ENCODE peak calls at places on chromosomes 4 and X, in four cellular contexts. K is head of caudate nucleus, P is HepG2, U is HFF-Myc. W is an unnamed sample.

GRCh38 chr4:110196206-110196870 is 2.1 kb downstream of the ELOVL6 start:
- DNase-seq in K (peak), P (peak), U (peak), W (peak)

GRCh38 chrX:31435592-31435991 is 363.8 kb upstream of the FTHL17 start:
- DNase-seq in K (peak), P (no peak), U (no peak), W (no peak)

GRCh38 chr4:7398104-7398423 is 36.7 kb downstream of the PSAPL1 start:
- DNase-seq in K (no peak), P (no peak), U (peak), W (peak)

GRCh38 chr4:108141213-108142045 is 27.3 kb downstream of the LEF1 start:
- DNase-seq in K (no peak), P (no peak), U (no peak), W (no peak)

GRCh38 chr4:32417113-32417704 is 1697.0 kb downstream of the PCDH7 start:
- DNase-seq in K (no peak), P (no peak), U (no peak), W (no peak)

GRCh38 chr4:45323453-45324058 is 597.2 kb upstream of the GNPDA2 start:
- DNase-seq in K (no peak), P (no peak), U (no peak), W (no peak)

GRCh38 chr4:42515156-42515884 is 118.0 kb downstream of the SHISA3 start:
- DNase-seq in K (no peak), P (no peak), U (no peak), W (no peak)

GRCh38 chrX:56318076-56318475 is 85.9 kb downstream of the KLF8 start:
- DNase-seq in K (no peak), P (no peak), U (no peak), W (no peak)

GRCh38 chr4:110071466-110071865 is 126.9 kb downstream of the ELOVL6 start:
- DNase-seq in K (peak), P (no peak), U (no peak), W (no peak)

GRCh38 chr4:113223001-113223400 is 173.5 kb downstream of the ANK2 start:
- DNase-seq in K (no peak), P (no peak), U (no peak), W (no peak)

GRCh38 chr4:48778431-48779094 is 1.5 kb downstream of the FRYL start:
- DNase-seq in K (no peak), P (peak), U (no peak), W (no peak)

GRCh38 chr4:38060829-38061431 is 100.7 kb downstream of the PTTG2 start:
- DNase-seq in K (no peak), P (no peak), U (no peak), W (no peak)

GRCh38 chrX:25601323-25601722 is 536.8 kb upstream of the MAGEB18 start:
- DNase-seq in K (no peak), P (no peak), U (no peak), W (no peak)

GRCh38 chrX:3268804-3269203 is 77.6 kb downstream of the MXRA5 start:
- DNase-seq in K (no peak), P (no peak), U (peak), W (no peak)

GRCh38 chrX:9770319-9770718 is 4.7 kb upstream of the GPR143 start:
- DNase-seq in K (no peak), P (no peak), U (no peak), W (no peak)

GRCh38 chr4:3520796-3521600 is 11.2 kb downstream of the LRPAP1 start:
- DNase-seq in K (peak), P (no peak), U (no peak), W (no peak)

GRCh38 chrX:14028473-14028872 is 1.2 kb downstream of the GEMIN8 start:
- DNase-seq in K (no peak), P (no peak), U (no peak), W (no peak)

GRCh38 chr4:184861047-184861446 is 35.3 kb upstream of the ACSL1 start:
- DNase-seq in K (no peak), P (no peak), U (no peak), W (no peak)

GRCh38 chr4:119206178-119206577 is 6.3 kb upstream of the USP53 start:
- DNase-seq in K (no peak), P (no peak), U (no peak), W (no peak)

GRCh38 chr4:125401784-125402183 is 87.0 kb downstream of the FAT4 start:
- DNase-seq in K (no peak), P (no peak), U (no peak), W (no peak)

GRCh38 chr4:11535333-11535732 is 106.6 kb upstream of the HS3ST1 start:
- DNase-seq in K (no peak), P (no peak), U (no peak), W (no peak)

GRCh38 chr4:6029254-6029653 is 11.0 kb upstream of the C4orf50 start:
- DNase-seq in K (no peak), P (no peak), U (no peak), W (no peak)

GRCh38 chr4:118848242-118848641 is 12.3 kb upstream of the SEC24D start:
- DNase-seq in K (no peak), P (no peak), U (no peak), W (no peak)

GRCh38 chrX:72308566-72309296 is 3.0 kb upstream of the CITED1 start:
- DNase-seq in K (peak), P (peak), U (no peak), W (peak)